ENCODE peak calls at places on chromosomes 11 and 22, in seven cellular contexts. N is tibial nerve; S is tibial artery; R is uterus; E is heart right ventricle; J is CD8-positive, alpha-beta memory T cell; H is gastrocnemius medialis. Q is an unnamed sample.

GRCh38 chr11:130677486-130678153 is 229.2 kb downstream of the ADAMTS15 start:
- DNase-seq in N (no peak), S (no peak), J (no peak), E (peak; percentile 46), H (no peak), R (no peak), Q (peak; percentile 52)

GRCh38 chr11:67300756-67301312 is 2.5 kb upstream of the SSH3 start:
- DNase-seq in N (peak; percentile 11), H (peak; percentile 10), J (no peak), E (no peak), S (peak; percentile 67), R (no peak), Q (no peak)

GRCh38 chr11:134258577-134258976 is 5.2 kb downstream of the ACAD8 start:
- DNase-seq in S (no peak), J (no peak), E (no peak), R (no peak), N (no peak), H (no peak), Q (no peak)

GRCh38 chr11:72609451-72609850 is 64.8 kb downstream of the PDE2A start:
- DNase-seq in H (no peak), J (no peak), N (no peak), E (no peak), R (no peak), S (no peak), Q (no peak)

GRCh38 chr22:27591060-27591459 is 210.5 kb downstream of the MN1 start:
- DNase-seq in H (no peak), E (no peak), N (no peak), S (no peak), J (no peak), R (no peak), Q (no peak)

GRCh38 chr11:86214710-86215109 is 29.8 kb upstream of the EED start:
- DNase-seq in S (no peak), H (no peak), R (no peak), J (no peak), N (no peak), E (no peak), Q (no peak)

GRCh38 chr11:108206171-108206570 is 16.3 kb downstream of the NPAT start:
- DNase-seq in J (no peak), E (no peak), S (no peak), R (no peak), N (no peak), H (peak; percentile 52), Q (no peak)

GRCh38 chr11:67255353-67255752 is 10.9 kb upstream of the GRK2 start:
- DNase-seq in E (no peak), N (no peak), H (no peak), J (no peak), S (no peak), R (no peak), Q (no peak)

GRCh38 chr11:113274708-113275582 is 39.4 kb upstream of the TTC12 start:
- DNase-seq in E (no peak), S (no peak), R (no peak), J (no peak), N (no peak), H (no peak), Q (no peak)

GRCh38 chr11:48193876-48194275 is 22.7 kb upstream of the OR4B1 start:
- DNase-seq in R (no peak), J (no peak), E (no peak), H (no peak), N (no peak), S (no peak), Q (no peak)

GRCh38 chr11:125262825-125263218 is 98.3 kb downstream of the PKNOX2 start:
- DNase-seq in S (no peak), R (no peak), H (no peak), E (no peak), J (no peak), N (peak; percentile 19), Q (peak; percentile 22)
- H3K27ac ChIP-seq in S (peak overlapping the region; percentile 42), R (peak overlapping the region; percentile 19), H (no peak overlapping the region), E (peak overlapping the region; percentile 70), J (no peak overlapping the region), N (peak overlapping the region; percentile 70), Q (peak overlapping the region; percentile 79)

GRCh38 chr11:96307748-96308133 is 35.3 kb downstream of the MAML2 start:
- DNase-seq in H (no peak), S (no peak), J (no peak), N (no peak), R (no peak), E (no peak), Q (peak; percentile 39)

GRCh38 chr11:96306933-96307747 is 35.9 kb downstream of the MAML2 start:
- DNase-seq in S (peak; percentile 91), J (no peak), N (peak; percentile 74), H (peak; percentile 59), R (peak; percentile 86), E (peak; percentile 96), Q (peak; percentile 94)

GRCh38 chr11:96303980-96304379 is 39.0 kb downstream of the MAML2 start:
- DNase-seq in H (no peak), N (no peak), E (no peak), S (no peak), J (no peak), R (no peak), Q (no peak)

GRCh38 chr11:96309001-96309642 is 33.9 kb downstream of the MAML2 start:
- DNase-seq in E (no peak), R (no peak), N (no peak), H (no peak), J (no peak), S (no peak), Q (no peak)

GRCh38 chr11:96306600-96306932 is 36.4 kb downstream of the MAML2 start:
- DNase-seq in N (no peak), J (no peak), R (no peak), E (no peak), S (no peak), H (no peak), Q (no peak)
- H3K4me3 ChIP-seq in N (peak overlapping the region; percentile 31), J (no peak overlapping the region), R (peak overlapping the region; percentile 20), E (peak overlapping the region; percentile 48), S (peak overlapping the region; percentile 42), H (peak overlapping the region; percentile 39), Q (no peak overlapping the region)

GRCh38 chr22:31341386-31342088 is 4.6 kb downstream of the PATZ1 start:
- DNase-seq in R (no peak), H (no peak), N (no peak), E (no peak), S (no peak), J (no peak), Q (peak; percentile 19)

GRCh38 chr22:31345331-31346254 is 553 bp downstream of the PATZ1 start:
- DNase-seq in S (peak; percentile 88), J (peak; percentile 86), R (peak; percentile 77), N (peak; percentile 71), H (peak; percentile 78), E (peak; percentile 83), Q (peak; percentile 96)

GRCh38 chr22:31342389-31343125 is 3.6 kb downstream of the PATZ1 start:
- DNase-seq in S (no peak), N (no peak), J (no peak), E (no peak), R (no peak), H (no peak), Q (peak; percentile 25)

GRCh38 chr22:31344369-31345330 is 1.5 kb downstream of the PATZ1 start:
- DNase-seq in E (peak; percentile 19), S (peak; percentile 71), H (peak; percentile 44), R (peak; percentile 57), N (peak; percentile 49), J (peak; percentile 5), Q (peak; percentile 58)

DNA sequence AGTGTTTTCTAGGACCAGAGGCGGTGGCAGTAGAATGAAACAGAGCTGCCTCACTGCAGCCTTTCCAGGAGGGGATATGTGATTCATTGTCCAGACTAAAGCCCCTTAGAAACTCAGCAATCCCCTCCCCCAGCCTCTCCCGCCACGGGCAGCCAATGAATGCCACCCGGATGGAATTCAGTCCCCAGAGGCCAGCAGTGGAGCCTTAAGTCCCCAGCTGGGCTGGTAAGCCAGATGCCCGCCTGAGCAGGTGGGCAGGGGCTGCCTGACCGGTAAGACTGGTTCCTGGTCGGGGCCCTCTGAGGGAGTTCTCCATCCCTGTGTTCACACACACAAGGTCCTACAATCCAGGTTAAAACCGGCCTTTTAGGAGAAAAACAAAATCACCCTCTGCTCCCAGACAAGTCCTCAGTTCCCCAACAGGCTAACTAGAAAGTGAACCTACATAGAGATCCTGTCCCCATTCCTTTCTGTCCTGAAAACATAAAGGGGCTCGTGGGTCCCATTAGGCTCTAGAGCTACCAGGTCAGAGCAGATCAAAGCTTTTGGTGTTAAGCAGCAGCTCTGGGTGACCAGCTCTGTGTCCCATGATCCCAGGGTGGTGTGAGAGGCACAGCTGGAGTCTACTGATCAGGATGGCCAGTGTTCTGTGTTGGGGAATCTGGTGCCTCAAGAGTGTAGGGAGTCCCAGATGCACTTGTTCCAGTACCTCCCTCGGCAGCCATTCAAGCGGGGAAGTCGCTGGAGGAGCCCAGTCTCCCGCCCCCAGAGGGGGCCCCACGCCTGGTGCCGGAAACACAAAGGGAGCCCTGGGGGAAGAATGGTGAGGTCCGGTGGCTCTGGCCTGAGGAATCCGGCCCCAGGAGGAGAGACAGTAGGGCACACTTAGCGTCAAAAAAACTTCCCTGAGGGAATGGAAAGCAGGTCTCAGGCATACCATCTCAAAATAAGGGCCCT is 2.6 kb downstream of the PATZ1 start:
- DNase-seq in E (peak; percentile 41), H (no peak), R (no peak), J (no peak), N (no peak), S (peak; percentile 77), Q (peak; percentile 80)
- H3K27ac ChIP-seq in E (peak overlapping the region; percentile 87), H (peak overlapping the region; percentile 27), R (peak overlapping the region; percentile 93), J (no peak overlapping the region), N (peak overlapping the region; percentile 30), S (peak overlapping the region; percentile 69), Q (peak overlapping the region; percentile 84)

GRCh38 chr11:64357904-64358535 is 942 bp upstream of the RPS6KA4 start:
- DNase-seq in N (no peak), R (no peak), H (no peak), J (no peak), E (no peak), S (no peak), Q (peak; percentile 73)
- H3K4me3 ChIP-seq in N (peak overlapping the region; percentile 85), R (peak overlapping the region; percentile 51), H (peak overlapping the region; percentile 60), J (peak overlapping the region; percentile 71), E (peak overlapping the region; percentile 98), S (peak overlapping the region; percentile 86), Q (peak overlapping the region; percentile 88)

GRCh38 chr11:6400431-6401345 is 10.4 kb downstream of the SMPD1 start:
- DNase-seq in N (no peak), R (no peak), J (no peak), E (no peak), H (no peak), S (no peak), Q (no peak)
- H3K27ac ChIP-seq in N (no peak overlapping the region), R (no peak overlapping the region), J (no peak overlapping the region), E (no peak overlapping the region), H (no peak overlapping the region), S (no peak overlapping the region), Q (no peak overlapping the region)

DNA sequence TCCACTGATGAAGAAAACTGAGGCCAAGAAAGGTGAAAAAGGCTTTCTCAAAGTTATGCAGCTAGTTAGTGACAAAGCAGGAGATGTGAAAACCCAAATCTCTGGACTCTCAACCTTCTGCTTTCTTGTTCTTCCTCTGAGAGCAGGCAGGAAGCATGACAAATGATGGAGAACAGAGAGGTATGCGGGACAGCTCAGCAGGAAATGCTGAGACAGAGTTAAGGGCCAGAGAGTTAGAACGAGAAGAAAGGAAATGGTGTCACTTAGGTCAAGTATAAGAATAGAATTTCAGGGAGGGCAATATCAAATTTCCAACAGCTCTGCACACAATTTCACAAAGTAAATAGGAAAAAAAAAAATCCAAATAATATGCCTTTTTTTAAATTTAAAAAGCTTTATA is 67.6 kb upstream of the ARHGAP42 start:
- DNase-seq in J (no peak), R (no peak), E (no peak), H (no peak), N (no peak), S (no peak), Q (no peak)
- H3K4me3 ChIP-seq in J (no peak overlapping the region), R (no peak overlapping the region), E (no peak overlapping the region), H (no peak overlapping the region), N (no peak overlapping the region), S (no peak overlapping the region), Q (no peak overlapping the region)

GRCh38 chr11:118010738-118011461 is 24.7 kb downstream of the IL10RA start:
- DNase-seq in J (no peak), E (peak; percentile 57), N (no peak), S (peak; percentile 81), R (no peak), H (peak; percentile 49), Q (no peak)
- H3K27ac ChIP-seq in J (no peak overlapping the region), E (peak overlapping the region; percentile 75), N (no peak overlapping the region), S (no peak overlapping the region), R (no peak overlapping the region), H (peak overlapping the region; percentile 44), Q (no peak overlapping the region)

Q was measured in hepatocyte.